ENCODE peak calls at places on chromosomes 7 and 10, in four cellular contexts. One of them, this sample, is unnamed.

GRCh38 chr7:80634505-80634904 is 3.9 kb upstream of the CD36 start:
- DNase-seq in amniotic stem cell: no peak
- DNase-seq in activated CD4-positive, alpha-beta T cell treated with anti-CD3 and anti-CD28 coated beads, Interleukin-2, amount 10 ng/mL, durations not matched to agents 7 days and 5 days: no peak
- DNase-seq in stimulated activated CD8-positive, alpha-beta memory T cell treated with anti-CD3 and anti-CD28 coated beads, Interleukin-2, amount 100 ng/mL, for 48 hours: no peak
- DNase-seq in this sample: no peak

GRCh38 chr7:45912972-45913371 is 8.1 kb downstream of the IGFBP3 start:
- DNase-seq in amniotic stem cell: no peak
- DNase-seq in activated CD4-positive, alpha-beta T cell treated with anti-CD3 and anti-CD28 coated beads, Interleukin-2, amount 10 ng/mL, durations not matched to agents 7 days and 5 days: no peak
- DNase-seq in stimulated activated CD8-positive, alpha-beta memory T cell treated with anti-CD3 and anti-CD28 coated beads, Interleukin-2, amount 100 ng/mL, for 48 hours: no peak
- DNase-seq in this sample: no peak

GRCh38 chr10:121302541-121303180 is 295.6 kb downstream of the FGFR2 start:
- DNase-seq in stimulated activated CD8-positive, alpha-beta memory T cell treated with anti-CD3 and anti-CD28 coated beads, Interleukin-2, amount 100 ng/mL, for 48 hours: no peak
- DNase-seq in activated CD4-positive, alpha-beta T cell treated with anti-CD3 and anti-CD28 coated beads, Interleukin-2, amount 10 ng/mL, durations not matched to agents 7 days and 5 days: no peak
- DNase-seq in amniotic stem cell: no peak
- DNase-seq in this sample: peak

GRCh38 chr10:71548494-71548846 is 151.8 kb downstream of the CDH23 start:
- DNase-seq in stimulated activated CD8-positive, alpha-beta memory T cell treated with anti-CD3 and anti-CD28 coated beads, Interleukin-2, amount 100 ng/mL, for 48 hours: no peak
- DNase-seq in amniotic stem cell: no peak
- DNase-seq in activated CD4-positive, alpha-beta T cell treated with anti-CD3 and anti-CD28 coated beads, Interleukin-2, amount 10 ng/mL, durations not matched to agents 7 days and 5 days: peak
- DNase-seq in this sample: no peak

GRCh38 chr10:129900825-129901224 is 63.2 kb downstream of the EBF3 start:
- DNase-seq in amniotic stem cell: no peak
- DNase-seq in stimulated activated CD8-positive, alpha-beta memory T cell treated with anti-CD3 and anti-CD28 coated beads, Interleukin-2, amount 100 ng/mL, for 48 hours: no peak
- DNase-seq in activated CD4-positive, alpha-beta T cell treated with anti-CD3 and anti-CD28 coated beads, Interleukin-2, amount 10 ng/mL, durations not matched to agents 7 days and 5 days: no peak
- DNase-seq in this sample: no peak

GRCh38 chr10:60974463-60975149 is 30.6 kb upstream of the RHOBTB1 start:
- DNase-seq in stimulated activated CD8-positive, alpha-beta memory T cell treated with anti-CD3 and anti-CD28 coated beads, Interleukin-2, amount 100 ng/mL, for 48 hours: no peak
- DNase-seq in activated CD4-positive, alpha-beta T cell treated with anti-CD3 and anti-CD28 coated beads, Interleukin-2, amount 10 ng/mL, durations not matched to agents 7 days and 5 days: no peak
- DNase-seq in amniotic stem cell: no peak
- DNase-seq in this sample: no peak

GRCh38 chr7:21945374-21946227 is at the start of gene CDCA7L:
- DNase-seq in stimulated activated CD8-positive, alpha-beta memory T cell treated with anti-CD3 and anti-CD28 coated beads, Interleukin-2, amount 100 ng/mL, for 48 hours: peak
- DNase-seq in amniotic stem cell: peak
- DNase-seq in activated CD4-positive, alpha-beta T cell treated with anti-CD3 and anti-CD28 coated beads, Interleukin-2, amount 10 ng/mL, durations not matched to agents 7 days and 5 days: peak
- DNase-seq in this sample: peak

GRCh38 chr10:47241946-47242900 is 57.8 kb upstream of the GDF10 start:
- DNase-seq in amniotic stem cell: no peak
- DNase-seq in stimulated activated CD8-positive, alpha-beta memory T cell treated with anti-CD3 and anti-CD28 coated beads, Interleukin-2, amount 100 ng/mL, for 48 hours: no peak
- DNase-seq in activated CD4-positive, alpha-beta T cell treated with anti-CD3 and anti-CD28 coated beads, Interleukin-2, amount 10 ng/mL, durations not matched to agents 7 days and 5 days: no peak
- DNase-seq in this sample: no peak

GRCh38 chr7:36526720-36527548 is 137.3 kb downstream of the ANLN start:
- DNase-seq in stimulated activated CD8-positive, alpha-beta memory T cell treated with anti-CD3 and anti-CD28 coated beads, Interleukin-2, amount 100 ng/mL, for 48 hours: no peak
- DNase-seq in activated CD4-positive, alpha-beta T cell treated with anti-CD3 and anti-CD28 coated beads, Interleukin-2, amount 10 ng/mL, durations not matched to agents 7 days and 5 days: no peak
- DNase-seq in amniotic stem cell: peak
- DNase-seq in this sample: no peak

GRCh38 chr10:12699258-12699700 is 302.2 kb downstream of the CCDC3 start:
- DNase-seq in amniotic stem cell: no peak
- DNase-seq in stimulated activated CD8-positive, alpha-beta memory T cell treated with anti-CD3 and anti-CD28 coated beads, Interleukin-2, amount 100 ng/mL, for 48 hours: no peak
- DNase-seq in activated CD4-positive, alpha-beta T cell treated with anti-CD3 and anti-CD28 coated beads, Interleukin-2, amount 10 ng/mL, durations not matched to agents 7 days and 5 days: no peak
- DNase-seq in this sample: no peak

GRCh38 chr7:24701232-24701898 is 55.9 kb downstream of the GSDME start:
- DNase-seq in stimulated activated CD8-positive, alpha-beta memory T cell treated with anti-CD3 and anti-CD28 coated beads, Interleukin-2, amount 100 ng/mL, for 48 hours: no peak
- DNase-seq in activated CD4-positive, alpha-beta T cell treated with anti-CD3 and anti-CD28 coated beads, Interleukin-2, amount 10 ng/mL, durations not matched to agents 7 days and 5 days: no peak
- DNase-seq in amniotic stem cell: peak
- DNase-seq in this sample: no peak

GRCh38 chr7:66524738-66525137 is 103.9 kb upstream of the KCTD7 start:
- DNase-seq in stimulated activated CD8-positive, alpha-beta memory T cell treated with anti-CD3 and anti-CD28 coated beads, Interleukin-2, amount 100 ng/mL, for 48 hours: no peak
- DNase-seq in amniotic stem cell: no peak
- DNase-seq in activated CD4-positive, alpha-beta T cell treated with anti-CD3 and anti-CD28 coated beads, Interleukin-2, amount 10 ng/mL, durations not matched to agents 7 days and 5 days: no peak
- DNase-seq in this sample: no peak

GRCh38 chr7:42790196-42790595 is 121.7 kb downstream of the C7orf25 start:
- DNase-seq in amniotic stem cell: no peak
- DNase-seq in activated CD4-positive, alpha-beta T cell treated with anti-CD3 and anti-CD28 coated beads, Interleukin-2, amount 10 ng/mL, durations not matched to agents 7 days and 5 days: no peak
- DNase-seq in stimulated activated CD8-positive, alpha-beta memory T cell treated with anti-CD3 and anti-CD28 coated beads, Interleukin-2, amount 100 ng/mL, for 48 hours: no peak
- DNase-seq in this sample: no peak

GRCh38 chr10:16105082-16105481 is 244.8 kb upstream of the MINDY3 start:
- DNase-seq in amniotic stem cell: no peak
- DNase-seq in stimulated activated CD8-positive, alpha-beta memory T cell treated with anti-CD3 and anti-CD28 coated beads, Interleukin-2, amount 100 ng/mL, for 48 hours: no peak
- DNase-seq in activated CD4-positive, alpha-beta T cell treated with anti-CD3 and anti-CD28 coated beads, Interleukin-2, amount 10 ng/mL, durations not matched to agents 7 days and 5 days: no peak
- DNase-seq in this sample: no peak

GRCh38 chr7:30789334-30789711 is 18.1 kb downstream of the MINDY4 start:
- DNase-seq in stimulated activated CD8-positive, alpha-beta memory T cell treated with anti-CD3 and anti-CD28 coated beads, Interleukin-2, amount 100 ng/mL, for 48 hours: no peak
- DNase-seq in activated CD4-positive, alpha-beta T cell treated with anti-CD3 and anti-CD28 coated beads, Interleukin-2, amount 10 ng/mL, durations not matched to agents 7 days and 5 days: no peak
- DNase-seq in amniotic stem cell: peak
- DNase-seq in this sample: no peak

GRCh38 chr7:80851896-80852476 is 66.9 kb downstream of the SEMA3C start:
- DNase-seq in stimulated activated CD8-positive, alpha-beta memory T cell treated with anti-CD3 and anti-CD28 coated beads, Interleukin-2, amount 100 ng/mL, for 48 hours: no peak
- DNase-seq in activated CD4-positive, alpha-beta T cell treated with anti-CD3 and anti-CD28 coated beads, Interleukin-2, amount 10 ng/mL, durations not matched to agents 7 days and 5 days: no peak
- DNase-seq in amniotic stem cell: no peak
- DNase-seq in this sample: no peak

GRCh38 chr10:5400843-5401242 is 3.8 kb downstream of the TUBAL3 start:
- DNase-seq in stimulated activated CD8-positive, alpha-beta memory T cell treated with anti-CD3 and anti-CD28 coated beads, Interleukin-2, amount 100 ng/mL, for 48 hours: no peak
- DNase-seq in activated CD4-positive, alpha-beta T cell treated with anti-CD3 and anti-CD28 coated beads, Interleukin-2, amount 10 ng/mL, durations not matched to agents 7 days and 5 days: no peak
- DNase-seq in amniotic stem cell: no peak
- DNase-seq in this sample: no peak

GRCh38 chr7:31890198-31890597 is 180.0 kb downstream of the PDE1C start:
- DNase-seq in amniotic stem cell: no peak
- DNase-seq in activated CD4-positive, alpha-beta T cell treated with anti-CD3 and anti-CD28 coated beads, Interleukin-2, amount 10 ng/mL, durations not matched to agents 7 days and 5 days: no peak
- DNase-seq in stimulated activated CD8-positive, alpha-beta memory T cell treated with anti-CD3 and anti-CD28 coated beads, Interleukin-2, amount 100 ng/mL, for 48 hours: no peak
- DNase-seq in this sample: no peak

GRCh38 chr10:98316661-98317060 is 48.7 kb upstream of the LOXL4 start:
- DNase-seq in amniotic stem cell: no peak
- DNase-seq in stimulated activated CD8-positive, alpha-beta memory T cell treated with anti-CD3 and anti-CD28 coated beads, Interleukin-2, amount 100 ng/mL, for 48 hours: no peak
- DNase-seq in activated CD4-positive, alpha-beta T cell treated with anti-CD3 and anti-CD28 coated beads, Interleukin-2, amount 10 ng/mL, durations not matched to agents 7 days and 5 days: no peak
- DNase-seq in this sample: no peak

This sample was measured in retina.